ENCODE peak calls at places on chromosomes 7 and 10, in four cellular contexts. Q is GM12891, P is K562, A is GM12878. G is an unnamed sample.

GRCh38 chr7:128931965-128932861 is 5.5 kb upstream of the IRF5 start:
- DNase-seq in Q (no peak), P (no peak), A (no peak), G (no peak)

GRCh38 chr7:5406957-5407930 is 16.4 kb downstream of the TNRC18 start:
- DNase-seq in Q (no peak), P (no peak), A (no peak), G (no peak)

GRCh38 chr7:102935450-102936110 is 22.8 kb downstream of the LRRC17 start:
- DNase-seq in Q (no peak), P (no peak), A (no peak), G (peak; percentile 30)

GRCh38 chr10:44830022-44830421 is 81.1 kb upstream of the TMEM72 start:
- DNase-seq in Q (no peak), P (no peak), A (no peak), G (no peak)

GRCh38 chr7:99383791-99384370 is 9.4 kb downstream of the ARPC1B start:
- DNase-seq in Q (no peak), P (no peak), A (no peak), G (no peak)

GRCh38 chr10:114517681-114518250 is 113.5 kb upstream of the AFAP1L2 start:
- DNase-seq in Q (no peak), P (no peak), A (no peak), G (no peak)

GRCh38 chr7:152313217-152313616 is 122.6 kb downstream of the KMT2C start:
- DNase-seq in Q (no peak), P (no peak), A (no peak), G (no peak)

GRCh38 chr7:116920359-116920758 is 32.9 kb upstream of the ST7 start:
- DNase-seq in Q (no peak), P (no peak), A (no peak), G (no peak)

GRCh38 chr10:86668297-86669165 is at the start of gene LDB3:
- DNase-seq in Q (peak; percentile 58), P (no peak), A (peak; percentile 25), G (no peak)

GRCh38 chr7:134992626-134993179 is 6.4 kb downstream of the AGBL3 start:
- DNase-seq in Q (peak; percentile 10), P (no peak), A (peak; percentile 96), G (no peak)

GRCh38 chr10:43255644-43256431 is 11.0 kb downstream of the RASGEF1A start:
- DNase-seq in Q (peak; percentile 80), P (peak; percentile 84), A (no peak), G (no peak)

GRCh38 chr7:39656415-39656814 is 33.0 kb downstream of the RALA start:
- DNase-seq in Q (no peak), P (no peak), A (no peak), G (no peak)

GRCh38 chr10:62582804-62583208 is 208.6 kb downstream of the ZNF365 start:
- DNase-seq in Q (no peak), P (no peak), A (no peak), G (no peak)

GRCh38 chr7:151129882-151130591 is 37.5 kb downstream of the GBX1 start:
- DNase-seq in Q (no peak), P (no peak), A (no peak), G (no peak)

GRCh38 chr7:5230272-5231067 is 40.4 kb downstream of the WIPI2 start:
- DNase-seq in Q (no peak), P (no peak), A (no peak), G (no peak)

GRCh38 chr7:137146012-137146455 is 197.5 kb downstream of the PTN start:
- DNase-seq in Q (no peak), P (no peak), A (no peak), G (no peak)

GRCh38 chr7:26292768-26293560 is 1.3 kb downstream of the SNX10 start:
- DNase-seq in Q (no peak), P (no peak), A (no peak), G (no peak)

GRCh38 chr10:103870503-103870902 is 15.1 kb upstream of the SH3PXD2A start:
- DNase-seq in Q (no peak), P (no peak), A (no peak), G (no peak)

GRCh38 chr10:36489928-36490279 is 635.5 kb upstream of the ANKRD30A start:
- DNase-seq in Q (no peak), P (no peak), A (no peak), G (no peak)

GRCh38 chr7:82049442-82049841 is 279.6 kb upstream of the HGF start:
- DNase-seq in Q (no peak), P (no peak), A (peak; percentile 23), G (no peak)

GRCh38 chr7:157412491-157413180 is 75.8 kb downstream of the DNAJB6 start:
- DNase-seq in Q (no peak), P (no peak), A (no peak), G (no peak)

GRCh38 chr7:105828141-105828540 is 48.3 kb downstream of the ATXN7L1 start:
- DNase-seq in Q (no peak), P (no peak), A (no peak), G (no peak)

GRCh38 chr7:150903627-150904026 is 51.3 kb downstream of the AOC1 start:
- DNase-seq in Q (no peak), P (no peak), A (no peak), G (no peak)

GRCh38 chr7:40560672-40561071 is 425.9 kb downstream of the SUGCT start:
- DNase-seq in Q (no peak), P (no peak), A (no peak), G (no peak)

GRCh38 chr10:94678475-94678874 is 5.1 kb upstream of the CYP2C18 start:
- DNase-seq in Q (no peak), P (no peak), A (no peak), G (no peak)

GRCh38 chr10:46296629-46297275 is 10.0 kb downstream of the ANTXRL start:
- DNase-seq in Q (no peak), P (no peak), A (no peak), G (no peak)

GRCh38 chr10:30529373-30529998 is 95.5 kb downstream of the MAP3K8 start:
- DNase-seq in Q (peak; percentile 27), P (no peak), A (peak; percentile 77), G (peak; percentile 98)

GRCh38 chr10:84521015-84521414 is 192.6 kb downstream of the CCSER2 start:
- DNase-seq in Q (no peak), P (no peak), A (no peak), G (no peak)

GRCh38 chr10:100529473-100530298 is at the start of gene NDUFB8:
- DNase-seq in Q (peak; percentile 65), P (peak; percentile 78), A (peak; percentile 53), G (peak; percentile 70)

GRCh38 chr7:125468855-125469174 is 539.2 kb upstream of the POT1 start:
- DNase-seq in Q (no peak), P (no peak), A (no peak), G (no peak)

GRCh38 chr10:42475168-42476098 is 162.9 kb downstream of the ZNF33B start:
- DNase-seq in Q (no peak), P (peak; percentile 58), A (no peak), G (no peak)

GRCh38 chr10:75405201-75406143 is 3.9 kb upstream of the ZNF503 start:
- DNase-seq in Q (no peak), P (no peak), A (no peak), G (no peak)

GRCh38 chr10:35640951-35641429 is 1.1 kb downstream of the FZD8 start:
- DNase-seq in Q (peak; percentile 32), P (no peak), A (no peak), G (peak; percentile 65)

GRCh38 chr7:37109016-37109415 is 339.6 kb downstream of the ELMO1 start:
- DNase-seq in Q (no peak), P (no peak), A (no peak), G (no peak)

GRCh38 chr7:28409716-28410627 is 2.3 kb upstream of the CREB5 start:
- DNase-seq in Q (peak; percentile 1), P (no peak), A (no peak), G (no peak)
- TF ChIP-seq SPI1 in Q (no peak), P (no peak), A (no peak), G (no peak)

DNA sequence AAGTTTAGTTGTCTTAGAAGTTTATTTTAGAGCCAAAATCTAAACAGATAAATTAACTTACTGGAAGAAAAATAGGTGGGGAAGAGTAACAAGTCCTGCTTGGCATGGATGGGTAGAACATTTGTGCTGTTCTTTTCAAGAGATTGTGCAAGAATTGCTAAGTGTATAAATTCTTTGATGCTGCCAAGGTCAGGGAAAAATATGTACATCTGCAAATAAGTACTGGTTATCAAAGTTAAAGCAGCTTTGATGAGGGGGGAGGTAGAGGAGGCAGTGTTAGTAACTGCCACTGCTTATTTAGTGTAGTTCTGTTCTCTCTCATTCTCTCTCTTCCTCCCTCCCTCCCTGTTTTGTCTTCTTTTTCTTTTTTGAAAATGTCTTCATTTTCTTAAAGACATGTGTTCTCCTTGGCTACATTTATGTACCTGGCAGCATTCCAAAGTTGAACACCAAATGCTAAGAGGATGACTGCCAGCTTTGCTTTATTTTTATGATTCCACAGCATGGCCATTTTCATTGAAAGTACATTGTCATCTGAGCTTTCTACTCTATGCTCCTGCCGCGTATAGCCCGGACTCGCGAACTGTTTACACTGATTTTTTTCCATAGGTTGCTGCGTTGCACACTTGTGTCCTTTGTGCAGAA is 18.6 kb downstream of the CACNB2 start:
- DNase-seq in Q (no peak), P (no peak), A (no peak), G (no peak)
- TF ChIP-seq SPI1 in Q (no peak), P (no peak), A (no peak), G (no peak)

DNA sequence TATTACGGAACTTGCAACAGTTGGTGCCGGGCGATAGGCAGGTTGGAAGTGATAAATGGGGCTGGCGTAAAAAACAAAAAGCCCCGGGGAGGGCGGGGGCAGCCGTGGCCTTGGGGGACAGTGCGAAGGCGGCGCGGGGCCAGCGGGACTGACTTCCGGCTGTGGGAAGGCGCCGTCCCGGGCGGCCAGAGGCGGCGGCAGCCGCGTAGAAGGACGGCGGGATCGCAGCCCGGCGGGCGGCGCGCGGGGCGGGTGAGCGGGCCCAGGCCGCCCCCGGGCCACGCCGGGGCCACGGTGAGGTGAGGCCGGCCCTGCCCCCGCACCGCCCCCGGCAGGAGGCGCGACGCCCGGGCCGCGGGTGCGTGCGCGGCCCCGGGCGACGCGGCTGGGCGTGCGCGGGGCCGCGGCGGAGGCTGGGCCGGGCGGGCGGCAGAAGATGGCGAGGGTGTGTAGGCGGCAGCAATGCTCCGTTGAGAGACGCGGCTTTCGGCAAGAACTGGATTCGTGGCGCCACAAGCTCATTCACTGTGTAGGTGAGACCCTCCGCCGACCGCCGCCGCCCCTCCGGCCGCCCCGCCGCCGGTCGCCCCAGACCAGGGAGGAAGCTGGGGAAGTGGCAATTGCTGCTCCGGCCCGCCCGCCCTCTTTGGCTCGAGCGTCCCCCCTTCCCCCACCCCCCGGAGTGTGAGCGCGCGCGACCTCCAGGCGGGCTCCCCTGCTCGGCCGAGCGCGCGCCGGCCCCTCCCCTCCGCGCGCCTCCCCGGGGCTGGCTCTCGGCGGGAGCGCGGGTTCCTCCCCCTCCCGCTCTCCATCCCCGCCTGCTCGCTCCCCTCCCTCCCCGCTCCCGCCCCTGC is at the start of gene LCOR:
- DNase-seq in Q (peak; percentile 94), P (peak; percentile 93), A (no peak), G (peak; percentile 91)
- TF ChIP-seq SPI1 in Q (no peak), P (no peak), A (peak; percentile 26), G (peak; percentile 28)

GRCh38 chr10:559767-560047 is 129.8 kb downstream of the DIP2C start:
- DNase-seq in Q (no peak), P (no peak), A (no peak), G (no peak)

GRCh38 chr10:558891-559766 is 130.3 kb downstream of the DIP2C start:
- DNase-seq in Q (no peak), P (no peak), A (no peak), G (no peak)

GRCh38 chr10:556971-557370 is 132.5 kb downstream of the DIP2C start:
- DNase-seq in Q (no peak), P (no peak), A (no peak), G (no peak)

GRCh38 chr10:558331-558730 is 131.1 kb downstream of the DIP2C start:
- DNase-seq in Q (no peak), P (no peak), A (no peak), G (no peak)

GRCh38 chr10:557792-558328 is 131.6 kb downstream of the DIP2C start:
- DNase-seq in Q (no peak), P (no peak), A (no peak), G (no peak)
- TF ChIP-seq SPI1 in Q (no peak), P (no peak), A (no peak), G (no peak)

GRCh38 chr10:79357180-79357579 is 9.9 kb downstream of the PPIF start:
- DNase-seq in Q (no peak), P (peak; percentile 34), A (no peak), G (no peak)
- TF ChIP-seq SPI1 in Q (no peak), P (no peak), A (no peak), G (no peak)